ENCODE peak calls at places on chromosomes 12 and 14, in five cellular contexts. C is A549, W is uterus, T is prostate gland, G is thyroid gland. Q is an unnamed sample.
A peak's percentile ranks its signal among the peaks of the same experiment; 100 is the strongest.

GRCh38 chr14:44586910-44587309 is 79.8 kb upstream of the FSCB start:
- DNase-seq in C (no peak), W (no peak), T (no peak), G (no peak), Q (no peak)

GRCh38 chr12:32281098-32281497 is 118.3 kb upstream of the FGD4 start:
- DNase-seq in C (no peak), W (no peak), T (no peak), G (no peak), Q (no peak)

GRCh38 chr12:14167005-14167628 is 185.7 kb upstream of the GRIN2B start:
- DNase-seq in C (peak; percentile 60), W (peak; percentile 16), T (peak; percentile 15), G (peak; percentile 23), Q (peak; percentile 46)

GRCh38 chr14:77011226-77011762 is 17.2 kb downstream of the IRF2BPL start:
- DNase-seq in C (no peak), W (no peak), T (no peak), G (no peak), Q (no peak)

GRCh38 chr12:131131077-131131807 is 177.5 kb downstream of the ADGRD1 start:
- DNase-seq in C (no peak), W (no peak), T (no peak), G (no peak), Q (no peak)

GRCh38 chr12:101671157-101671791 is 26.2 kb upstream of the CHPT1 start:
- DNase-seq in C (no peak), W (no peak), T (no peak), G (peak; percentile 37), Q (peak; percentile 37)

GRCh38 chr12:112183141-112183581 is 57.8 kb downstream of the TRAFD1 start:
- DNase-seq in C (no peak), W (no peak), T (no peak), G (no peak), Q (no peak)

GRCh38 chr14:88983755-88984154 is 159.3 kb downstream of the TTC8 start:
- DNase-seq in C (peak; percentile 88), W (no peak), T (no peak), G (no peak), Q (no peak)

GRCh38 chr14:72545411-72546311 is 348.2 kb downstream of the DPF3 start:
- DNase-seq in C (no peak), W (no peak), T (no peak), G (no peak), Q (no peak)

GRCh38 chr14:60514378-60515243 is 5.7 kb downstream of the SIX6 start:
- DNase-seq in C (peak; percentile 51), W (no peak), T (no peak), G (no peak), Q (no peak)

GRCh38 chr14:38662781-38663180 is 406.9 kb upstream of the CLEC14A start:
- DNase-seq in C (no peak), W (no peak), T (no peak), G (no peak), Q (no peak)

GRCh38 chr14:66066991-66067788 is 419.0 kb upstream of the CCDC196 start:
- DNase-seq in C (no peak), W (no peak), T (no peak), G (no peak), Q (no peak)

GRCh38 chr12:9760699-9761406 is at the start of gene CD69:
- DNase-seq in C (no peak), W (no peak), T (no peak), G (no peak), Q (no peak)

GRCh38 chr12:89706551-89707348 is 1.9 kb downstream of the ATP2B1 start:
- DNase-seq in C (peak; percentile 50), W (peak; percentile 25), T (no peak), G (peak; percentile 44), Q (no peak)

GRCh38 chr12:90199008-90199407 is 490.4 kb upstream of the ATP2B1 start:
- DNase-seq in C (no peak), W (no peak), T (no peak), G (no peak), Q (no peak)

GRCh38 chr12:66066071-66066928 is 64.2 kb downstream of the LLPH start:
- DNase-seq in C (no peak), W (no peak), T (no peak), G (peak; percentile 24), Q (no peak)

GRCh38 chr12:61355105-61355504 is 905.1 kb upstream of the USP15 start:
- DNase-seq in C (no peak), W (no peak), T (no peak), G (no peak), Q (no peak)

GRCh38 chr12:3097186-3097804 is 20.1 kb downstream of the TSPAN9 start:
- DNase-seq in C (no peak), W (peak; percentile 91), T (peak; percentile 58), G (peak; percentile 70), Q (peak; percentile 69)

GRCh38 chr14:48008646-48009045 is 333.2 kb upstream of the MDGA2 start:
- DNase-seq in C (no peak), W (no peak), T (no peak), G (no peak), Q (no peak)

GRCh38 chr12:69056743-69057515 is 124.0 kb upstream of the CPM start:
- DNase-seq in C (no peak), W (no peak), T (no peak), G (no peak), Q (no peak)

GRCh38 chr12:127803545-127803944 is 463.4 kb upstream of the TMEM132C start:
- DNase-seq in C (no peak), W (no peak), T (no peak), G (no peak), Q (no peak)

GRCh38 chr14:26925876-26926584 is 328.2 kb upstream of the NOVA1 start:
- DNase-seq in C (no peak), W (no peak), T (no peak), G (peak; percentile 62), Q (peak; percentile 47)

GRCh38 chr14:58752280-58752679 is 114.5 kb downstream of the DACT1 start:
- DNase-seq in C (no peak), W (no peak), T (no peak), G (no peak), Q (no peak)

GRCh38 chr12:131157739-131158138 is 204.0 kb downstream of the ADGRD1 start:
- DNase-seq in C (no peak), W (no peak), T (no peak), G (no peak), Q (no peak)

GRCh38 chr12:101769865-101770264 is 30.6 kb upstream of the SYCP3 start:
- DNase-seq in C (no peak), W (no peak), T (no peak), G (no peak), Q (no peak)

GRCh38 chr12:27824126-27824842 is 44.2 kb upstream of the MANSC4 start:
- DNase-seq in C (no peak), W (no peak), T (no peak), G (no peak), Q (no peak)

GRCh38 chr12:7146906-7147305 is 16.7 kb downstream of the CLSTN3 start:
- DNase-seq in C (no peak), W (no peak), T (no peak), G (no peak), Q (no peak)

GRCh38 chr12:32125455-32126084 is 18.9 kb downstream of the BICD1 start:
- DNase-seq in C (no peak), W (no peak), T (no peak), G (no peak), Q (no peak)

GRCh38 chr12:89856431-89856830 is 147.8 kb upstream of the ATP2B1 start:
- DNase-seq in C (no peak), W (no peak), T (no peak), G (no peak), Q (no peak)

GRCh38 chr14:32047791-32048190 is 29.3 kb upstream of the ARHGAP5 start:
- DNase-seq in C (no peak), W (no peak), T (no peak), G (no peak), Q (no peak)

GRCh38 chr12:95700316-95700785 is 90.2 kb downstream of the NTN4 start:
- DNase-seq in C (peak; percentile 33), W (no peak), T (no peak), G (no peak), Q (no peak)

GRCh38 chr12:65875635-65876034 is 51.4 kb downstream of the HMGA2 start:
- DNase-seq in C (no peak), W (peak; percentile 39), T (no peak), G (no peak), Q (no peak)

GRCh38 chr14:62691613-62692489 is 353.4 kb downstream of the KCNH5 start:
- DNase-seq in C (peak; percentile 96), W (no peak), T (peak; percentile 86), G (no peak), Q (peak; percentile 46)

GRCh38 chr12:12194206-12194605 is 72.6 kb downstream of the LRP6 start:
- DNase-seq in C (peak; percentile 28), W (no peak), T (no peak), G (no peak), Q (no peak)

GRCh38 chr12:53096089-53096741 is 1.3 kb upstream of the IGFBP6 start:
- DNase-seq in C (no peak), W (peak; percentile 86), T (no peak), G (peak; percentile 30), Q (peak; percentile 57)

GRCh38 chr14:88729159-88729558 is 63.6 kb downstream of the EML5 start:
- DNase-seq in C (peak; percentile 13), W (no peak), T (no peak), G (no peak), Q (no peak)

GRCh38 chr12:102876883-102877282 is 40.2 kb downstream of the PAH start:
- DNase-seq in C (peak; percentile 15), W (no peak), T (no peak), G (no peak), Q (no peak)
- TF ChIP-seq CTCF in C (no peak), W (no peak), T (no peak), G (no peak), Q (no peak)

GRCh38 chr14:51657762-51658161 is 6.1 kb downstream of the FRMD6 start:
- DNase-seq in C (no peak), W (no peak), T (no peak), G (no peak), Q (no peak)

GRCh38 chr14:51661504-51661903 is 9.8 kb downstream of the FRMD6 start:
- DNase-seq in C (no peak), W (no peak), T (no peak), G (no peak), Q (no peak)

GRCh38 chr14:51654549-51654879 is 2.8 kb downstream of the FRMD6 start:
- DNase-seq in C (no peak), W (no peak), T (no peak), G (no peak), Q (no peak)

GRCh38 chr14:51660720-51661119 is 9.0 kb downstream of the FRMD6 start:
- DNase-seq in C (no peak), W (no peak), T (no peak), G (no peak), Q (no peak)

GRCh38 chr14:51658441-51659173 is 6.9 kb downstream of the FRMD6 start:
- DNase-seq in C (no peak), W (no peak), T (no peak), G (no peak), Q (no peak)
- H3K4me3 ChIP-seq in C (no peak overlapping the region), W (no peak overlapping the region), T (no peak overlapping the region), G (no peak overlapping the region), Q (no peak overlapping the region)

GRCh38 chr12:57131896-57132744 is 3.8 kb downstream of the LRP1 start:
- DNase-seq in C (no peak), W (no peak), T (no peak), G (no peak), Q (no peak)
- H3K4me1 ChIP-seq in C (peaks cover 38% of the 10 kb centered on the region), W (no peaks in the 10 kb centered on the region), T (no peaks in the 10 kb centered on the region), G (peaks cover 6% of the 10 kb centered on the region), Q (peaks cover 13% of the 10 kb centered on the region)

GRCh38 chr14:67428501-67429031 is 16.6 kb upstream of the PLEK2 start:
- DNase-seq in C (peak; percentile 54), W (no peak), T (no peak), G (no peak), Q (no peak)
- TF ChIP-seq CTCF in C (no peak), W (no peak), T (no peak), G (no peak), Q (no peak)